ENCODE peak calls at places on chromosomes 16 and 17, in four cellular contexts. One of them, this sample, is unnamed.

GRCh38 chr17:73105448-73105847 is 13.0 kb upstream of the SLC39A11 start:
- DNase-seq in heart right ventricle: no peak
- DNase-seq in activated naive CD4-positive, alpha-beta T cell treated with Interleukin-2 at 50 U/mL for 16 hours: no peak
- DNase-seq in MM.1S: no peak
- DNase-seq in this sample: no peak

GRCh38 chr17:47188266-47188665 is 829 bp downstream of the CDC27 start:
- DNase-seq in MM.1S: peak
- DNase-seq in heart right ventricle: no peak
- DNase-seq in activated naive CD4-positive, alpha-beta T cell treated with Interleukin-2 at 50 U/mL for 16 hours: no peak
- DNase-seq in this sample: peak

GRCh38 chr16:88585269-88585668 is 15.1 kb downstream of the ZC3H18 start:
- DNase-seq in activated naive CD4-positive, alpha-beta T cell treated with Interleukin-2 at 50 U/mL for 16 hours: no peak
- DNase-seq in MM.1S: no peak
- DNase-seq in heart right ventricle: no peak
- DNase-seq in this sample: no peak

GRCh38 chr16:9966569-9967157 is 215.6 kb downstream of the GRIN2A start:
- DNase-seq in MM.1S: no peak
- DNase-seq in activated naive CD4-positive, alpha-beta T cell treated with Interleukin-2 at 50 U/mL for 16 hours: no peak
- DNase-seq in heart right ventricle: no peak
- DNase-seq in this sample: peak

GRCh38 chr17:72967963-72968585 is 124.4 kb downstream of the SLC39A11 start:
- DNase-seq in heart right ventricle: no peak
- DNase-seq in activated naive CD4-positive, alpha-beta T cell treated with Interleukin-2 at 50 U/mL for 16 hours: no peak
- DNase-seq in MM.1S: no peak
- DNase-seq in this sample: no peak

GRCh38 chr17:39963826-39964225 is 1.0 kb downstream of the GSDMA start:
- DNase-seq in MM.1S: no peak
- DNase-seq in activated naive CD4-positive, alpha-beta T cell treated with Interleukin-2 at 50 U/mL for 16 hours: no peak
- DNase-seq in heart right ventricle: no peak
- DNase-seq in this sample: no peak

GRCh38 chr17:18866866-18867813 is 9.2 kb downstream of the PRPSAP2 start:
- DNase-seq in MM.1S: no peak
- DNase-seq in activated naive CD4-positive, alpha-beta T cell treated with Interleukin-2 at 50 U/mL for 16 hours: no peak
- DNase-seq in heart right ventricle: no peak
- DNase-seq in this sample: no peak

GRCh38 chr17:77365584-77366186 is 224.9 kb downstream of the SEC14L1 start:
- DNase-seq in heart right ventricle: peak
- DNase-seq in MM.1S: no peak
- DNase-seq in activated naive CD4-positive, alpha-beta T cell treated with Interleukin-2 at 50 U/mL for 16 hours: no peak
- DNase-seq in this sample: no peak

GRCh38 chr16:87765473-87765775 is 362 bp downstream of the KLHDC4 start:
- DNase-seq in activated naive CD4-positive, alpha-beta T cell treated with Interleukin-2 at 50 U/mL for 16 hours: peak
- DNase-seq in MM.1S: no peak
- DNase-seq in heart right ventricle: peak
- DNase-seq in this sample: peak

GRCh38 chr17:74860229-74860998 is 729 bp upstream of the GRIN2C start:
- DNase-seq in MM.1S: no peak
- DNase-seq in activated naive CD4-positive, alpha-beta T cell treated with Interleukin-2 at 50 U/mL for 16 hours: no peak
- DNase-seq in heart right ventricle: no peak
- DNase-seq in this sample: no peak

GRCh38 chr16:3292604-3293003 is 9.3 kb downstream of the ZNF263 start:
- DNase-seq in heart right ventricle: no peak
- DNase-seq in activated naive CD4-positive, alpha-beta T cell treated with Interleukin-2 at 50 U/mL for 16 hours: no peak
- DNase-seq in MM.1S: no peak
- DNase-seq in this sample: no peak

This sample was measured in GM12865.